ENCODE peak calls at places on chromosomes 3 and 15, in six cellular contexts. One of them, this sample, is unnamed.

GRCh38 chr15:55348281-55348778 is 29.3 kb downstream of the PIGB start:
- DNase-seq in SK-N-SH: no peak
- DNase-seq in spleen: no peak
- DNase-seq in AG10803: no peak
- DNase-seq in psoas muscle: no peak
- DNase-seq in OCI-LY7: no peak
- DNase-seq in this sample: no peak

GRCh38 chr3:105355355-105356063 is 11.2 kb upstream of the ALCAM start:
- DNase-seq in SK-N-SH: peak; percentile 66
- DNase-seq in spleen: no peak
- DNase-seq in AG10803: no peak
- DNase-seq in psoas muscle: no peak
- DNase-seq in OCI-LY7: no peak
- DNase-seq in this sample: no peak

GRCh38 chr15:62066663-62067447 is at the start of gene C2CD4A:
- DNase-seq in SK-N-SH: no peak
- DNase-seq in spleen: peak; percentile 89
- DNase-seq in AG10803: peak; percentile 22
- DNase-seq in psoas muscle: peak; percentile 74
- DNase-seq in OCI-LY7: peak; percentile 41
- DNase-seq in this sample: peak; percentile 49

GRCh38 chr3:144142151-144142855 is 170.7 kb downstream of the DIPK2A start:
- DNase-seq in SK-N-SH: no peak
- DNase-seq in spleen: no peak
- DNase-seq in AG10803: peak; percentile 1
- DNase-seq in psoas muscle: no peak
- DNase-seq in OCI-LY7: no peak
- DNase-seq in this sample: no peak

GRCh38 chr15:65937046-65937445 is 67.8 kb downstream of the RAB11A start:
- DNase-seq in SK-N-SH: no peak
- DNase-seq in spleen: no peak
- DNase-seq in AG10803: no peak
- DNase-seq in psoas muscle: no peak
- DNase-seq in OCI-LY7: no peak
- DNase-seq in this sample: no peak

GRCh38 chr3:58041826-58042324 is 33.7 kb downstream of the FLNB start:
- DNase-seq in SK-N-SH: no peak
- DNase-seq in spleen: no peak
- DNase-seq in AG10803: peak; percentile 97
- DNase-seq in psoas muscle: no peak
- DNase-seq in OCI-LY7: no peak
- DNase-seq in this sample: no peak

GRCh38 chr3:4943553-4943952 is 35.7 kb upstream of the BHLHE40 start:
- DNase-seq in SK-N-SH: no peak
- DNase-seq in spleen: no peak
- DNase-seq in AG10803: no peak
- DNase-seq in psoas muscle: no peak
- DNase-seq in OCI-LY7: no peak
- DNase-seq in this sample: no peak

GRCh38 chr3:64163755-64164148 is 61.5 kb downstream of the PRICKLE2 start:
- DNase-seq in SK-N-SH: no peak
- DNase-seq in spleen: no peak
- DNase-seq in AG10803: peak; percentile 90
- DNase-seq in psoas muscle: no peak
- DNase-seq in OCI-LY7: no peak
- DNase-seq in this sample: peak; percentile 76

GRCh38 chr3:66593978-66594377 is 93.2 kb upstream of the LRIG1 start:
- DNase-seq in SK-N-SH: no peak
- DNase-seq in spleen: no peak
- DNase-seq in AG10803: peak; percentile 74
- DNase-seq in psoas muscle: no peak
- DNase-seq in OCI-LY7: no peak
- DNase-seq in this sample: peak; percentile 27

GRCh38 chr3:134406331-134407246 is 32.3 kb upstream of the AMOTL2 start:
- DNase-seq in SK-N-SH: peak; percentile 82
- DNase-seq in spleen: no peak
- DNase-seq in AG10803: no peak
- DNase-seq in psoas muscle: peak; percentile 60
- DNase-seq in OCI-LY7: no peak
- DNase-seq in this sample: no peak

GRCh38 chr3:48243886-48244285 is 3.0 kb downstream of the ZNF589 start:
- DNase-seq in SK-N-SH: no peak
- DNase-seq in spleen: no peak
- DNase-seq in AG10803: no peak
- DNase-seq in psoas muscle: no peak
- DNase-seq in OCI-LY7: no peak
- DNase-seq in this sample: no peak

GRCh38 chr3:172258616-172259015 is 189.6 kb downstream of the GHSR start:
- DNase-seq in SK-N-SH: no peak
- DNase-seq in spleen: no peak
- DNase-seq in AG10803: peak; percentile 49
- DNase-seq in psoas muscle: no peak
- DNase-seq in OCI-LY7: no peak
- DNase-seq in this sample: no peak

GRCh38 chr15:33135355-33135781 is 59.1 kb downstream of the FMN1 start:
- DNase-seq in SK-N-SH: no peak
- DNase-seq in spleen: no peak
- DNase-seq in AG10803: peak; percentile 90
- DNase-seq in psoas muscle: peak; percentile 65
- DNase-seq in OCI-LY7: no peak
- DNase-seq in this sample: no peak

GRCh38 chr3:183061431-183062172 is 37.7 kb downstream of the MCCC1 start:
- DNase-seq in SK-N-SH: no peak
- DNase-seq in spleen: no peak
- DNase-seq in AG10803: no peak
- DNase-seq in psoas muscle: no peak
- DNase-seq in OCI-LY7: no peak
- DNase-seq in this sample: no peak

GRCh38 chr3:100155105-100155504 is 40.8 kb upstream of the FILIP1L start:
- DNase-seq in SK-N-SH: peak; percentile 9
- DNase-seq in spleen: no peak
- DNase-seq in AG10803: peak; percentile 88
- DNase-seq in psoas muscle: no peak
- DNase-seq in OCI-LY7: no peak
- DNase-seq in this sample: no peak

GRCh38 chr15:101250331-101250730 is 1.5 kb downstream of the CHSY1 start:
- DNase-seq in SK-N-SH: no peak
- DNase-seq in spleen: no peak
- DNase-seq in AG10803: peak; percentile 94
- DNase-seq in psoas muscle: no peak
- DNase-seq in OCI-LY7: no peak
- DNase-seq in this sample: peak; percentile 82

GRCh38 chr3:150081084-150081483 is 110.4 kb upstream of the PFN2 start:
- DNase-seq in SK-N-SH: no peak
- DNase-seq in spleen: no peak
- DNase-seq in AG10803: peak; percentile 75
- DNase-seq in psoas muscle: no peak
- DNase-seq in OCI-LY7: no peak
- DNase-seq in this sample: no peak

GRCh38 chr15:45268135-45268534 is 16.1 kb downstream of the SLC28A2 start:
- DNase-seq in SK-N-SH: no peak
- DNase-seq in spleen: no peak
- DNase-seq in AG10803: no peak
- DNase-seq in psoas muscle: no peak
- DNase-seq in OCI-LY7: peak; percentile 4
- DNase-seq in this sample: no peak

GRCh38 chr3:108806316-108806715 is 16.3 kb upstream of the TRAT1 start:
- DNase-seq in SK-N-SH: no peak
- DNase-seq in spleen: no peak
- DNase-seq in AG10803: no peak
- DNase-seq in psoas muscle: no peak
- DNase-seq in OCI-LY7: no peak
- DNase-seq in this sample: no peak

GRCh38 chr3:23915537-23916108 is 1.2 kb downstream of the NKIRAS1 start:
- DNase-seq in SK-N-SH: peak; percentile 39
- DNase-seq in spleen: no peak
- DNase-seq in AG10803: peak; percentile 22
- DNase-seq in psoas muscle: no peak
- DNase-seq in OCI-LY7: no peak
- DNase-seq in this sample: no peak

GRCh38 chr3:144403040-144403457 is 431.4 kb downstream of the DIPK2A start:
- DNase-seq in SK-N-SH: no peak
- DNase-seq in spleen: no peak
- DNase-seq in AG10803: no peak
- DNase-seq in psoas muscle: no peak
- DNase-seq in OCI-LY7: no peak
- DNase-seq in this sample: no peak

GRCh38 chr3:104437131-104437750 is 929.5 kb upstream of the ALCAM start:
- DNase-seq in SK-N-SH: no peak
- DNase-seq in spleen: no peak
- DNase-seq in AG10803: peak; percentile 81
- DNase-seq in psoas muscle: no peak
- DNase-seq in OCI-LY7: no peak
- DNase-seq in this sample: peak; percentile 42

DNA sequence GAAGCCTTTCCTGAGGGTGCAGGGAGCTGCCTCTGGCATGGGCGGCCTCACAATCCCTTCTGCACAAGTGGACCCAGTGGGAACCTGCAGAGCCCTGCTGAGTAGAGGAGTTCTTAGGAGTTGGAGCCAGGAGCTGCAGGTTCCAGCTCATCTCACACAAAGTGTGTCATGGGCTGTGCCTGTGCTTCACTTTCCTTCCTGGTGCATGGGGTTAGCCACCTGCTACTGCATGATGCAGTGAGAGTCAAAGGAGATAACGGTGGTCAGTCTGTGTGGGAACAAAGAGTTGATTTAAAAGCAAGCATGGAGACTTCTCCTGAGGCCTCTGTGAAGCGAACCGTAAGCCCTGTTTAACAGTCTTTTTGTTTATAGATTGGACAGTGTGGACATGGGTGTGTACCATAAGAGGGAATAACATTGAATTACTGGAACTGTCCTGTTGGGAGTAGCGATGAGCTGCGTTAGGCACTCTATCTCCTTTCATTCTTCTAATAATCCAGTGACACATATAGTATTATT is 68.6 kb upstream of the PRR23C start:
- DNase-seq in SK-N-SH: no peak
- DNase-seq in spleen: no peak
- DNase-seq in AG10803: no peak
- DNase-seq in psoas muscle: no peak
- DNase-seq in OCI-LY7: no peak
- DNase-seq in this sample: no peak
- TF ChIP-seq CTCF in SK-N-SH: no peak
- TF ChIP-seq CTCF in spleen: no peak
- TF ChIP-seq CTCF in AG10803: peak; percentile 13
- TF ChIP-seq CTCF in psoas muscle: no peak
- TF ChIP-seq CTCF in OCI-LY7: peak; percentile 12
- TF ChIP-seq CTCF in this sample: no peak

GRCh38 chr3:194830978-194831377 is 145.3 kb downstream of the FAM43A start:
- DNase-seq in SK-N-SH: no peak
- DNase-seq in spleen: no peak
- DNase-seq in AG10803: no peak
- DNase-seq in psoas muscle: no peak
- DNase-seq in OCI-LY7: no peak
- DNase-seq in this sample: no peak
- TF ChIP-seq CTCF in SK-N-SH: no peak
- TF ChIP-seq CTCF in spleen: no peak
- TF ChIP-seq CTCF in AG10803: no peak
- TF ChIP-seq CTCF in psoas muscle: no peak
- TF ChIP-seq CTCF in OCI-LY7: no peak
- TF ChIP-seq CTCF in this sample: no peak

GRCh38 chr15:40739854-40740253 is 15.2 kb downstream of the RMDN3 start:
- DNase-seq in SK-N-SH: no peak
- DNase-seq in spleen: no peak
- DNase-seq in AG10803: no peak
- DNase-seq in psoas muscle: no peak
- DNase-seq in OCI-LY7: no peak
- DNase-seq in this sample: no peak
- TF ChIP-seq CTCF in SK-N-SH: peak; percentile 13
- TF ChIP-seq CTCF in spleen: no peak
- TF ChIP-seq CTCF in AG10803: no peak
- TF ChIP-seq CTCF in psoas muscle: no peak
- TF ChIP-seq CTCF in OCI-LY7: no peak
- TF ChIP-seq CTCF in this sample: peak; percentile 21

GRCh38 chr15:88695595-88696186 is 56.9 kb downstream of the ISG20 start:
- DNase-seq in SK-N-SH: no peak
- DNase-seq in spleen: no peak
- DNase-seq in AG10803: no peak
- DNase-seq in psoas muscle: no peak
- DNase-seq in OCI-LY7: no peak
- DNase-seq in this sample: no peak
- TF ChIP-seq CTCF in SK-N-SH: no peak
- TF ChIP-seq CTCF in spleen: no peak
- TF ChIP-seq CTCF in AG10803: no peak
- TF ChIP-seq CTCF in psoas muscle: no peak
- TF ChIP-seq CTCF in OCI-LY7: no peak
- TF ChIP-seq CTCF in this sample: no peak

GRCh38 chr3:41503998-41504623 is 304.8 kb downstream of the CTNNB1 start:
- DNase-seq in SK-N-SH: no peak
- DNase-seq in spleen: no peak
- DNase-seq in AG10803: no peak
- DNase-seq in psoas muscle: no peak
- DNase-seq in OCI-LY7: no peak
- DNase-seq in this sample: no peak

GRCh38 chr3:41507336-41508062 is 308.2 kb downstream of the CTNNB1 start:
- DNase-seq in SK-N-SH: no peak
- DNase-seq in spleen: no peak
- DNase-seq in AG10803: no peak
- DNase-seq in psoas muscle: no peak
- DNase-seq in OCI-LY7: no peak
- DNase-seq in this sample: no peak

GRCh38 chr3:41502461-41502860 is 303.2 kb downstream of the CTNNB1 start:
- DNase-seq in SK-N-SH: no peak
- DNase-seq in spleen: no peak
- DNase-seq in AG10803: no peak
- DNase-seq in psoas muscle: no peak
- DNase-seq in OCI-LY7: no peak
- DNase-seq in this sample: no peak

GRCh38 chr3:41508063-41508696 is 308.9 kb downstream of the CTNNB1 start:
- DNase-seq in SK-N-SH: no peak
- DNase-seq in spleen: no peak
- DNase-seq in AG10803: no peak
- DNase-seq in psoas muscle: no peak
- DNase-seq in OCI-LY7: no peak
- DNase-seq in this sample: no peak
- TF ChIP-seq CTCF in SK-N-SH: peak; percentile 21
- TF ChIP-seq CTCF in spleen: no peak
- TF ChIP-seq CTCF in AG10803: no peak
- TF ChIP-seq CTCF in psoas muscle: no peak
- TF ChIP-seq CTCF in OCI-LY7: peak; percentile 44
- TF ChIP-seq CTCF in this sample: peak; percentile 17

GRCh38 chr3:12578742-12579141 is 21.9 kb downstream of the MKRN2 start:
- DNase-seq in SK-N-SH: peak; percentile 16
- DNase-seq in spleen: no peak
- DNase-seq in AG10803: no peak
- DNase-seq in psoas muscle: no peak
- DNase-seq in OCI-LY7: no peak
- DNase-seq in this sample: no peak
- TF ChIP-seq CTCF in SK-N-SH: peak; percentile 42
- TF ChIP-seq CTCF in spleen: no peak
- TF ChIP-seq CTCF in AG10803: peak; percentile 38
- TF ChIP-seq CTCF in psoas muscle: no peak
- TF ChIP-seq CTCF in OCI-LY7: peak; percentile 46
- TF ChIP-seq CTCF in this sample: peak; percentile 25

DNA sequence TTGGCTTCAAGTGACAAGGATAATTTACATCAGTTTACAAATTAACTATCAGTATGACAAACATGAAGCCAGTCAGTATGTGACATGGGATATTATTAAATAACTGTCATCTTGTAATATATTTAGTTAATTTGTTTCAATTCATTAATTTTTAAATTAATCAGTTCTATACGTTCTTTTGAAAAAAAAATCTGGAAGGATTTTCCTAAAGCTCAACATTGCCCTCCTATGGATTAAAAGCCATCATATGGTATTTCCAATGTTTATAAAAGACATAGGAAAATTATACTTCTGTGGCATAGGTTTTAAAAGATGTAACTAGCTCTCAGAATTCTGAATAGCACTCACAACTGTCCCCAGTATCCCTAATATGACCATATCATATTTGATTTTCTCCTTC is 134.4 kb downstream of the PLOD2 start:
- DNase-seq in SK-N-SH: no peak
- DNase-seq in spleen: no peak
- DNase-seq in AG10803: no peak
- DNase-seq in psoas muscle: no peak
- DNase-seq in OCI-LY7: no peak
- DNase-seq in this sample: no peak
- TF ChIP-seq CTCF in SK-N-SH: no peak
- TF ChIP-seq CTCF in spleen: no peak
- TF ChIP-seq CTCF in AG10803: peak; percentile 17
- TF ChIP-seq CTCF in psoas muscle: no peak
- TF ChIP-seq CTCF in OCI-LY7: no peak
- TF ChIP-seq CTCF in this sample: no peak

This sample was measured in epithelial cell of proximal tubule.